ENCODE peak calls at places on chromosomes 3 and 15, in seven cellular contexts. I, Y, W, D, S, N and M are unnamed samples.

GRCh38 chr3:160941885-160942494 is 163.2 kb downstream of the B3GALNT1 start:
- DNase-seq in I (peak; percentile 61), Y (no peak), W (peak; percentile 54), S (peak; percentile 80), D (peak; percentile 90), N (peak; percentile 61), M (peak; percentile 54)

GRCh38 chr3:146256851-146257486 is 6.1 kb upstream of the PLSCR4 start:
- DNase-seq in I (no peak), W (no peak), Y (no peak), N (peak; percentile 68), D (no peak), S (no peak), M (no peak)

GRCh38 chr3:141940204-141940776 is 63.8 kb downstream of the ATP1B3 start:
- DNase-seq in W (no peak), D (peak; percentile 93), S (peak; percentile 52), Y (peak; percentile 38), N (peak; percentile 68), I (no peak), M (no peak)

GRCh38 chr3:9750556-9751411 is 1.0 kb downstream of the OGG1 start:
- DNase-seq in D (peak; percentile 17), S (no peak), Y (no peak), W (no peak), I (no peak), N (peak; percentile 38), M (no peak)

GRCh38 chr3:9420850-9421549 is 23.6 kb downstream of the SETD5 start:
- DNase-seq in I (no peak), S (no peak), W (no peak), D (no peak), N (peak; percentile 57), Y (no peak), M (no peak)

GRCh38 chr3:42961633-42962032 is 17.5 kb upstream of the GASK1A start:
- DNase-seq in W (no peak), D (peak; percentile 39), Y (no peak), I (no peak), S (peak; percentile 16), N (peak; percentile 56), M (no peak)

GRCh38 chr3:49723301-49723630 is 485 bp downstream of the GMPPB start:
- DNase-seq in I (peak; percentile 54), S (peak; percentile 41), W (peak; percentile 72), Y (peak; percentile 72), N (peak; percentile 37), D (peak; percentile 69), M (peak; percentile 66)

GRCh38 chr15:78195735-78196201 is 38.6 kb downstream of the ACSBG1 start:
- DNase-seq in W (peak; percentile 46), Y (no peak), S (peak; percentile 23), D (peak; percentile 72), N (no peak), I (peak; percentile 34), M (peak; percentile 41)

GRCh38 chr3:158725348-158725966 is 6.8 kb downstream of the RARRES1 start:
- DNase-seq in N (peak; percentile 100), D (no peak), S (no peak), I (no peak), Y (no peak), W (no peak), M (no peak)

GRCh38 chr15:56934269-56934668 is 15.8 kb downstream of the TCF12 start:
- DNase-seq in N (peak; percentile 23), Y (no peak), W (no peak), I (no peak), S (no peak), D (no peak), M (no peak)

GRCh38 chr3:23921052-23921511 is 4.2 kb downstream of the RPL15 start:
- DNase-seq in D (no peak), I (no peak), W (no peak), Y (no peak), N (no peak), S (no peak), M (no peak)

GRCh38 chr15:23420806-23421575 is 26.1 kb downstream of the GOLGA6L2 start:
- DNase-seq in N (no peak), W (no peak), Y (no peak), I (no peak), D (no peak), S (no peak), M (no peak)

GRCh38 chr3:133514418-133514817 is 59.1 kb upstream of the CDV3 start:
- DNase-seq in I (no peak), S (no peak), D (no peak), W (no peak), N (no peak), Y (no peak), M (no peak)

GRCh38 chr15:74350295-74351275 is 16.9 kb downstream of the CYP11A1 start:
- DNase-seq in Y (no peak), D (no peak), S (no peak), I (no peak), N (no peak), W (no peak), M (no peak)

GRCh38 chr3:123385072-123385471 is 63.8 kb downstream of the ADCY5 start:
- DNase-seq in D (no peak), Y (peak; percentile 69), I (no peak), W (no peak), S (no peak), N (peak; percentile 37), M (no peak)

GRCh38 chr3:143753456-143753855 is 94.8 kb downstream of the SLC9A9 start:
- DNase-seq in S (no peak), W (no peak), D (no peak), Y (no peak), N (no peak), I (no peak), M (no peak)

GRCh38 chr3:172562881-172563835 is 39.9 kb upstream of the TNFSF10 start:
- DNase-seq in Y (no peak), D (peak; percentile 42), N (peak; percentile 86), I (no peak), S (peak; percentile 15), W (no peak), M (no peak)

GRCh38 chr3:181851063-181851462 is 139.3 kb downstream of the SOX2 start:
- DNase-seq in D (peak; percentile 37), I (no peak), Y (no peak), N (no peak), W (no peak), S (no peak), M (no peak)

GRCh38 chr3:94704467-94704866 is 641.6 kb downstream of the NSUN3 start:
- DNase-seq in Y (no peak), S (no peak), N (no peak), W (no peak), I (no peak), D (no peak), M (no peak)

GRCh38 chr15:43923553-43923952 is 96.8 kb downstream of the WDR76 start:
- DNase-seq in W (no peak), N (no peak), D (no peak), S (no peak), I (no peak), Y (no peak), M (no peak)

GRCh38 chr3:78887029-78887428 is 880.8 kb downstream of the ROBO1 start:
- DNase-seq in N (peak; percentile 74), Y (no peak), W (no peak), I (no peak), D (no peak), S (no peak), M (no peak)

GRCh38 chr3:84738101-84738500 is 220.7 kb upstream of the CADM2 start:
- DNase-seq in Y (no peak), N (no peak), S (no peak), I (no peak), W (no peak), D (no peak), M (no peak)

GRCh38 chr3:58564456-58565160 is 12.6 kb downstream of the FAM107A start:
- DNase-seq in W (no peak), D (no peak), S (no peak), I (no peak), Y (no peak), N (peak; percentile 77), M (no peak)

GRCh38 chr15:78438595-78439285 is 724 bp downstream of the IREB2 start:
- DNase-seq in D (peak; percentile 17), Y (no peak), S (peak; percentile 11), W (peak; percentile 36), N (no peak), I (peak; percentile 7), M (peak; percentile 21)

GRCh38 chr3:48845170-48845569 is 2.5 kb downstream of the PRKAR2A start:
- DNase-seq in W (no peak), D (no peak), I (no peak), S (no peak), N (no peak), Y (no peak), M (no peak)

GRCh38 chr15:79595995-79596622 is 164.0 kb downstream of the MINAR1 start:
- DNase-seq in Y (no peak), D (peak; percentile 79), W (no peak), I (no peak), N (peak; percentile 74), S (peak; percentile 21), M (peak; percentile 30)